ENCODE peak calls at places on chromosomes 7 and 10, in five cellular contexts. One of them, this sample, is unnamed. For H3K9me3, the result is how much of the 10 kb centered on the place peaks cover.

GRCh38 chr10:42999385-43000020 is 77.4 kb upstream of the RET start:
- DNase-seq in H1: no peak
- DNase-seq in HCT116: no peak
- DNase-seq in SK-N-SH: peak
- DNase-seq in K562: no peak
- DNase-seq in this sample: no peak

GRCh38 chr10:71467161-71467560 is 70.4 kb downstream of the CDH23 start:
- DNase-seq in K562: no peak
- DNase-seq in HCT116: no peak
- DNase-seq in H1: no peak
- DNase-seq in SK-N-SH: no peak
- DNase-seq in this sample: no peak

GRCh38 chr7:149626972-149627371 is 129.4 kb upstream of the ZNF746 start:
- DNase-seq in K562: no peak
- DNase-seq in HCT116: no peak
- DNase-seq in SK-N-SH: no peak
- DNase-seq in H1: no peak
- DNase-seq in this sample: no peak

GRCh38 chr10:112295853-112296830 is 12.9 kb downstream of the TECTB start:
- DNase-seq in SK-N-SH: peak
- DNase-seq in H1: no peak
- DNase-seq in HCT116: no peak
- DNase-seq in K562: no peak
- DNase-seq in this sample: peak

GRCh38 chr10:100886946-100887345 is 25.8 kb upstream of the SLF2 start:
- DNase-seq in HCT116: no peak
- DNase-seq in K562: no peak
- DNase-seq in H1: no peak
- DNase-seq in SK-N-SH: no peak
- DNase-seq in this sample: no peak

GRCh38 chr7:148209643-148210042 is 380.9 kb upstream of the C7orf33 start:
- DNase-seq in K562: no peak
- DNase-seq in SK-N-SH: no peak
- DNase-seq in HCT116: no peak
- DNase-seq in H1: no peak
- DNase-seq in this sample: no peak

GRCh38 chr7:27192546-27193334 is 7.2 kb downstream of the HOXA13 start:
- DNase-seq in K562: no peak
- DNase-seq in H1: no peak
- DNase-seq in HCT116: no peak
- DNase-seq in SK-N-SH: peak
- DNase-seq in this sample: no peak

GRCh38 chr10:102643346-102644065 is 773 bp upstream of the TRIM8 start:
- DNase-seq in HCT116: peak
- DNase-seq in H1: no peak
- DNase-seq in SK-N-SH: peak
- DNase-seq in K562: peak
- DNase-seq in this sample: peak

GRCh38 chr7:74256446-74257408 is 2.5 kb upstream of the RFC2 start:
- DNase-seq in H1: no peak
- DNase-seq in SK-N-SH: no peak
- DNase-seq in K562: no peak
- DNase-seq in HCT116: no peak
- DNase-seq in this sample: no peak

GRCh38 chr10:106185991-106186390 is 978.5 kb downstream of the SORCS1 start:
- DNase-seq in H1: no peak
- DNase-seq in K562: no peak
- DNase-seq in HCT116: no peak
- DNase-seq in SK-N-SH: no peak
- DNase-seq in this sample: no peak

GRCh38 chr10:28995497-28995896 is 293.4 kb upstream of the LYZL1 start:
- DNase-seq in SK-N-SH: no peak
- DNase-seq in HCT116: no peak
- DNase-seq in K562: no peak
- DNase-seq in H1: no peak
- DNase-seq in this sample: no peak

GRCh38 chr10:102001435-102002068 is 54.4 kb downstream of the ARMH3 start:
- DNase-seq in H1: no peak
- DNase-seq in K562: no peak
- DNase-seq in SK-N-SH: no peak
- DNase-seq in HCT116: no peak
- DNase-seq in this sample: no peak

GRCh38 chr7:77745746-77746145 is 49.5 kb downstream of the RSBN1L start:
- DNase-seq in SK-N-SH: no peak
- DNase-seq in HCT116: no peak
- DNase-seq in H1: no peak
- DNase-seq in K562: no peak
- DNase-seq in this sample: no peak

GRCh38 chr10:60230892-60231291 is 158.8 kb downstream of the ANK3 start:
- DNase-seq in SK-N-SH: no peak
- DNase-seq in K562: no peak
- DNase-seq in H1: no peak
- DNase-seq in HCT116: no peak
- DNase-seq in this sample: no peak

GRCh38 chr7:29274156-29275017 is 79.8 kb downstream of the CHN2 start:
- DNase-seq in HCT116: no peak
- DNase-seq in H1: no peak
- DNase-seq in SK-N-SH: no peak
- DNase-seq in K562: no peak
- DNase-seq in this sample: no peak

GRCh38 chr10:74238031-74238431 is 87.0 kb downstream of the ADK start:
- DNase-seq in SK-N-SH: peak
- DNase-seq in H1: no peak
- DNase-seq in K562: no peak
- DNase-seq in HCT116: no peak
- DNase-seq in this sample: no peak

GRCh38 chr7:80054356-80054755 is 80.3 kb upstream of the GNAI1 start:
- DNase-seq in SK-N-SH: no peak
- DNase-seq in K562: no peak
- DNase-seq in HCT116: no peak
- DNase-seq in H1: no peak
- DNase-seq in this sample: no peak

GRCh38 chr7:120805636-120806388 is 52.1 kb downstream of the TSPAN12 start:
- DNase-seq in SK-N-SH: peak
- DNase-seq in H1: peak
- DNase-seq in K562: peak
- DNase-seq in HCT116: peak
- DNase-seq in this sample: peak

GRCh38 chr10:49488056-49488455 is 50.9 kb downstream of the ERCC6 start:
- DNase-seq in K562: no peak
- DNase-seq in HCT116: no peak
- DNase-seq in H1: no peak
- DNase-seq in SK-N-SH: peak
- DNase-seq in this sample: no peak

GRCh38 chr10:79298403-79299244 is 48.6 kb upstream of the PPIF start:
- DNase-seq in HCT116: peak
- DNase-seq in H1: no peak
- DNase-seq in SK-N-SH: no peak
- DNase-seq in K562: peak
- DNase-seq in this sample: peak

GRCh38 chr10:123928427-123928826 is 36.8 kb upstream of the CPXM2 start:
- DNase-seq in K562: no peak
- DNase-seq in H1: no peak
- DNase-seq in SK-N-SH: no peak
- DNase-seq in HCT116: no peak
- DNase-seq in this sample: no peak

GRCh38 chr7:2198760-2199159 is 34.0 kb downstream of the MAD1L1 start:
- DNase-seq in HCT116: no peak
- DNase-seq in SK-N-SH: no peak
- DNase-seq in K562: no peak
- DNase-seq in H1: no peak
- DNase-seq in this sample: no peak

GRCh38 chr7:74480861-74481417 is 27.2 kb downstream of the GTF2IRD1 start:
- DNase-seq in H1: no peak
- DNase-seq in SK-N-SH: no peak
- DNase-seq in HCT116: no peak
- DNase-seq in K562: no peak
- DNase-seq in this sample: no peak

GRCh38 chr10:116753759-116754158 is 11.4 kb upstream of the HSPA12A start:
- DNase-seq in SK-N-SH: no peak
- DNase-seq in K562: no peak
- DNase-seq in H1: no peak
- DNase-seq in HCT116: no peak
- DNase-seq in this sample: no peak

GRCh38 chr7:49773082-49773938 is at the start of gene VWC2:
- DNase-seq in SK-N-SH: peak
- DNase-seq in K562: no peak
- DNase-seq in HCT116: no peak
- DNase-seq in H1: no peak
- DNase-seq in this sample: no peak

GRCh38 chr10:33927347-33927746 is 592.9 kb upstream of the NRP1 start:
- DNase-seq in SK-N-SH: no peak
- DNase-seq in H1: no peak
- DNase-seq in K562: no peak
- DNase-seq in HCT116: no peak
- DNase-seq in this sample: no peak

GRCh38 chr10:6363516-6363915 is 160.8 kb downstream of the PFKFB3 start:
- DNase-seq in SK-N-SH: no peak
- DNase-seq in H1: no peak
- DNase-seq in K562: no peak
- DNase-seq in HCT116: no peak
- DNase-seq in this sample: no peak

GRCh38 chr10:89153086-89153485 is 54.0 kb downstream of the CH25H start:
- DNase-seq in HCT116: no peak
- DNase-seq in K562: no peak
- DNase-seq in SK-N-SH: no peak
- DNase-seq in H1: no peak
- DNase-seq in this sample: no peak

GRCh38 chr10:95467162-95467599 is 94.0 kb downstream of the SORBS1 start:
- DNase-seq in H1: peak
- DNase-seq in K562: peak
- DNase-seq in HCT116: peak
- DNase-seq in SK-N-SH: peak
- DNase-seq in this sample: peak

GRCh38 chr7:112484671-112485097 is 3.9 kb downstream of the LSMEM1 start:
- DNase-seq in HCT116: peak
- DNase-seq in K562: no peak
- DNase-seq in H1: no peak
- DNase-seq in SK-N-SH: no peak
- DNase-seq in this sample: peak
- TF ChIP-seq JUND in HCT116: peak
- TF ChIP-seq JUND in K562: peak
- TF ChIP-seq JUND in H1: no peak
- TF ChIP-seq JUND in SK-N-SH: peak
- TF ChIP-seq JUND in this sample: no peak

DNA sequence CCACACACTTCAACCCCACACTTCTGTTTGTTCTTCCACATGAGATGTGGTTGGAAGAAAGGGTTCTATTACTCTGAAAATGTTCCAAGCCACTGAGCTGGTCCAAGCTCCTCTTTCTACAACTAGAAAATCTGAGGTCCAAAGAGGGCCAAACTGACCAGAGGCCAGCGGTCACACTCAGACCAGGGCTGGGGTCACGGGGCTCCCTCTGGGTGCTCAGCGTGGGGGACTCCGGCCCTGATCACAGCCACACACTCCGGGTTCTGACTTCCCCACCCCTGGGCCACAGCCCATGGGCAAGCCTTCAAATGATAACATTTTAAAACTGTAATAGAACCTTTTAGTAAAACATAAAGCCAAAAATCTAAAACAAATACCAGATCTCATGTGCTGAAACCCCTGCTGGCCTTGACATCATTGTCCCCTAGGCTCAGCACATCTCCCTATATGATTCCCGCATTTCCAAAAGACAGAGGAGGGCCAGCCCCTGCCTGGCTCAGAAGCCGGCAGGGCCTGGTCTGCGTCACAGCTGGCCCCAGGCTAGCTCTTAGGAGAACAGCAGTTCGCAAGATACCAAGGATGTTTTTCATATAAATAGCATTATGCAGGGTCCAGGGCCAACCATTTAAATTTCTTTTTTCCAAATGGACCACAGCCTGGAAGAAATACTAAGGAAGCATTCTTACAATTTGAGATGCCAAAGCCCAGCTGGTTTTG is 3.3 kb downstream of the CRYGN start:
- DNase-seq in K562: no peak
- DNase-seq in H1: no peak
- DNase-seq in HCT116: no peak
- DNase-seq in SK-N-SH: peak
- DNase-seq in this sample: no peak
- TF ChIP-seq POLR2AphosphoS5 in K562: no peak
- TF ChIP-seq POLR2AphosphoS5 in H1: no peak
- TF ChIP-seq POLR2AphosphoS5 in HCT116: no peak
- TF ChIP-seq POLR2AphosphoS5 in SK-N-SH: no peak
- TF ChIP-seq POLR2AphosphoS5 in this sample: no peak

GRCh38 chr10:130652964-130653578 is 516.9 kb downstream of the GLRX3 start:
- DNase-seq in H1: no peak
- DNase-seq in SK-N-SH: no peak
- DNase-seq in HCT116: no peak
- DNase-seq in K562: no peak
- DNase-seq in this sample: no peak
- H3K9me3 ChIP-seq in H1: under half
- H3K9me3 ChIP-seq in SK-N-SH: under half
- H3K9me3 ChIP-seq in HCT116: under half
- H3K9me3 ChIP-seq in K562: under half
- H3K9me3 ChIP-seq in this sample: under half

DNA sequence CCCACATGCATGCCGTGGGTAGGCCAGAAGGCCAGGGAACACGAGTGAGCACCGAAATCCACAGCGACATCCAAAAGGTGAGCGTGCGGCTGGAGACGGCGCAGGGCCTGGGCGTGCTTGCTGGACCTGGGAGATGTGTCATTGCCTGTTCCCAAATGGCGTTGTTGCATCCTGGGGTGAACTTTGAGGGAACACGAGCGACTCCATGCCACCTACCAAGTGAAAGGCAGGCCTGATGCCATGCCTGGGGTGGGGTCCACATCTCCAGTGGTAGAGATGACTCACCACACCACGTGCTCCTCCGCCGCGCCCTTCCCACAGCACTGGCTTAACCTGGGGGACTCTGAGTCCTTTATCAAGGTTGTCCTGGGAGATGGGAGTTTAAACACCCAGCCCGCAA is 24.7 kb upstream of the VIPR2 start:
- DNase-seq in SK-N-SH: no peak
- DNase-seq in H1: no peak
- DNase-seq in K562: no peak
- DNase-seq in HCT116: no peak
- DNase-seq in this sample: no peak
- TF ChIP-seq JUND in SK-N-SH: no peak
- TF ChIP-seq JUND in H1: no peak
- TF ChIP-seq JUND in K562: no peak
- TF ChIP-seq JUND in HCT116: no peak
- TF ChIP-seq JUND in this sample: no peak

GRCh38 chr10:75662715-75663114 is 231.3 kb downstream of the LRMDA start:
- DNase-seq in SK-N-SH: no peak
- DNase-seq in H1: no peak
- DNase-seq in HCT116: no peak
- DNase-seq in K562: no peak
- DNase-seq in this sample: no peak
- TF ChIP-seq POLR2AphosphoS5 in SK-N-SH: no peak
- TF ChIP-seq POLR2AphosphoS5 in H1: no peak
- TF ChIP-seq POLR2AphosphoS5 in HCT116: no peak
- TF ChIP-seq POLR2AphosphoS5 in K562: no peak
- TF ChIP-seq POLR2AphosphoS5 in this sample: no peak

This sample was measured in HepG2.